ENCODE peak calls at places on chromosomes 4 and X, in six cellular contexts. E is Peyer's patch, M is colonic mucosa, L is RWPE1, Z is endothelial cell, Y is sigmoid colon. D is an unnamed sample.

GRCh38 chr4:10075953-10076391 is 40.6 kb downstream of the WDR1 start:
- DNase-seq in E (no peak), M (no peak), L (no peak), Z (no peak), Y (peak; percentile 66), D (no peak)

GRCh38 chr4:128357286-128357685 is 69.7 kb upstream of the PGRMC2 start:
- DNase-seq in E (no peak), M (no peak), L (no peak), Z (no peak), Y (no peak), D (no peak)

GRCh38 chr4:127533028-127533700 is 99.6 kb upstream of the INTU start:
- DNase-seq in E (peak; percentile 26), M (peak; percentile 24), L (no peak), Z (no peak), Y (peak; percentile 79), D (no peak)

GRCh38 chr4:147639388-147639787 is 22.2 kb downstream of the TMEM184C start:
- DNase-seq in E (no peak), M (no peak), L (no peak), Z (no peak), Y (no peak), D (no peak)

GRCh38 chr4:95296052-95296451 is 252.7 kb downstream of the UNC5C start:
- DNase-seq in E (no peak), M (no peak), L (no peak), Z (no peak), Y (no peak), D (no peak)

GRCh38 chr4:89303177-89303576 is 4.4 kb downstream of the GPRIN3 start:
- DNase-seq in E (peak; percentile 37), M (peak; percentile 67), L (no peak), Z (no peak), Y (no peak), D (no peak)

GRCh38 chr4:2007804-2008670 is 737 bp downstream of the NELFA start:
- DNase-seq in E (no peak), M (no peak), L (peak; percentile 10), Z (peak; percentile 25), Y (no peak), D (no peak)

GRCh38 chr4:7744131-7744804 is 195.4 kb downstream of the AFAP1 start:
- DNase-seq in E (no peak), M (no peak), L (no peak), Z (no peak), Y (no peak), D (no peak)

GRCh38 chr4:156642161-156642560 is 329.4 kb downstream of the PDGFC start:
- DNase-seq in E (no peak), M (no peak), L (no peak), Z (no peak), Y (no peak), D (no peak)

GRCh38 chr4:136637071-136637777 is 895.1 kb downstream of the PCDH18 start:
- DNase-seq in E (no peak), M (no peak), L (no peak), Z (peak; percentile 39), Y (no peak), D (no peak)

GRCh38 chr4:10534820-10535219 is 77.6 kb upstream of the ZNF518B start:
- DNase-seq in E (no peak), M (no peak), L (no peak), Z (no peak), Y (no peak), D (no peak)

GRCh38 chrX:68634649-68635227 is 12.7 kb upstream of the STARD8 start:
- DNase-seq in E (no peak), M (no peak), L (no peak), Z (no peak), Y (no peak), D (no peak)

GRCh38 chr4:106746451-106746850 is 289.7 kb downstream of the DKK2 start:
- DNase-seq in E (no peak), M (no peak), L (no peak), Z (no peak), Y (no peak), D (no peak)

GRCh38 chr4:133147922-133148689 is 988 bp upstream of the PCDH10 start:
- DNase-seq in E (no peak), M (no peak), L (no peak), Z (peak; percentile 52), Y (peak; percentile 67), D (no peak)

GRCh38 chr4:133149932-133150642 is 993 bp downstream of the PCDH10 start:
- DNase-seq in E (no peak), M (no peak), L (no peak), Z (peak; percentile 9), Y (peak; percentile 53), D (no peak)

GRCh38 chr4:133147365-133147821 is 1.7 kb upstream of the PCDH10 start:
- DNase-seq in E (no peak), M (no peak), L (no peak), Z (peak; percentile 12), Y (no peak), D (no peak)

GRCh38 chr4:133149364-133149695 is 236 bp downstream of the PCDH10 start:
- DNase-seq in E (no peak), M (no peak), L (no peak), Z (no peak), Y (no peak), D (no peak)

GRCh38 chr4:133148690-133149363 is at the start of gene PCDH10:
- DNase-seq in E (no peak), M (peak; percentile 73), L (peak; percentile 93), Z (peak; percentile 96), Y (peak; percentile 94), D (no peak)
- TF ChIP-seq CTCF in E (no peak), M (no peak), L (no peak), Z (no peak), Y (no peak), D (no peak)

DNA sequence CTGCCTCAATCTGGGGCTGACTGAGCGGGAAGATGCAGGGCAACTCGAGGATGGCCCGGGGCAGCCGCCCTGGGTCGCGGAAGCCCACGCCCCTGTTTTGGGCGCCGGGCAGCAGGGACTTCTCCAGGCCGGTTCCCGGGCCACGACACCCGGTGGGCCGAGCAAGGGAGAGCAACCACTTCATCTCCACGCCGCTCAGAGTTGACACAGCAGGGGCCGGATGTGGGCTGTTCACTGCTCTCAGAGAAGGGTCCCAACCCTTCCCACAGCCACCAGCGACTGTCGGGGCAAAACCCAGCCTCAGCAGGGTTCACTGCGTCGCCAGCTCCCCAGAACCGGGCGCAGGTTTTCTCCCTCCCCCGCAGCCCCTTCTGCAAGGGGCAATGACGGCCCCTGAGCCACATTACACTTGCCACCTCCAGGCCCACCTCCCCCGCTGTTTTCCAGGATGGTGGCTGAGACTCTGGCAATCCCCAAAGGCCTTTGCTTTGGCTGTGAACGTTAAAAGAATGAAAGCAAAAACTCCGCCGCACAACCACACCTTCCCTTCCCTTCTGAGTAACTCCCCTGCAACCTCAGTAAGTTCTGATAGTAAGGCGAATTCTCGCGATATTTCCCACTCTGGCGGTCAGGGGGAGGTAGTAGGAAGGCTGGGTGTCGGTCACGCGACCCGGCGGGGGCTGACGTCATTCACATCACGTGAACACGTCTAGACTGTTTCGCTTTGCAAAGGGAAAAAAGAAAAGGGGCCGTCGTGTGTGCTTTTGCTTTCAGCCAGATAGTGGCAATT is 718 bp upstream of the CAMK2D start:
- DNase-seq in E (peak; percentile 100), M (peak; percentile 100), L (peak; percentile 98), Z (peak; percentile 96), Y (peak; percentile 100), D (peak; percentile 100)
- TF ChIP-seq CTCF in E (no peak), M (no peak), L (peak; percentile 2), Z (no peak), Y (peak; percentile 4), D (no peak)

GRCh38 chr4:27929141-27929540 is 1068.5 kb downstream of the STIM2 start:
- DNase-seq in E (no peak), M (no peak), L (no peak), Z (no peak), Y (no peak), D (no peak)
- TF ChIP-seq CTCF in E (no peak), M (no peak), L (no peak), Z (no peak), Y (no peak), D (no peak)

GRCh38 chr4:47000406-47000805 is 7.0 kb upstream of the GABRA4 start:
- DNase-seq in E (no peak), M (no peak), L (no peak), Z (no peak), Y (no peak), D (no peak)

GRCh38 chr4:46999584-46999983 is 6.2 kb upstream of the GABRA4 start:
- DNase-seq in E (no peak), M (no peak), L (no peak), Z (no peak), Y (no peak), D (no peak)

DNA sequence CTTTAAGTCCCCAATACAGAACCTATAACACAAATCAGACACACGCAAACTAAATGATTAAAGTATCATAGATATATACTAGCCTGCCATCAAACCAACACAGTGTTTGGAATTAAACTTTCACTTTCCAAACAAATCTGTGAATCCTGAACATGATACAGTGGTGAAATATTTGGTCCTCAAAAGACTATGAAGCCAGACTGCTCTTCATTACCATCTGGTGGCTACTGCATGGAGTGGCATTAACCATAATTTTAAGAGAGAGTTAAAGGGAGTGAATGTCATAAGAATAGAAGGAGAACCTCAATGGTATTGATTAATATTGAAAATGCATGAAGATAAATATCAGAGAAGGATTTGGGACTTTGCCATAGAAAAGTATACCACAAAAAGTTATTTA is 9.2 kb upstream of the GABRA4 start:
- DNase-seq in E (no peak), M (no peak), L (no peak), Z (no peak), Y (no peak), D (no peak)
- TF ChIP-seq CTCF in E (peak; percentile 28), M (no peak), L (peak; percentile 23), Z (no peak), Y (no peak), D (no peak)

DNA sequence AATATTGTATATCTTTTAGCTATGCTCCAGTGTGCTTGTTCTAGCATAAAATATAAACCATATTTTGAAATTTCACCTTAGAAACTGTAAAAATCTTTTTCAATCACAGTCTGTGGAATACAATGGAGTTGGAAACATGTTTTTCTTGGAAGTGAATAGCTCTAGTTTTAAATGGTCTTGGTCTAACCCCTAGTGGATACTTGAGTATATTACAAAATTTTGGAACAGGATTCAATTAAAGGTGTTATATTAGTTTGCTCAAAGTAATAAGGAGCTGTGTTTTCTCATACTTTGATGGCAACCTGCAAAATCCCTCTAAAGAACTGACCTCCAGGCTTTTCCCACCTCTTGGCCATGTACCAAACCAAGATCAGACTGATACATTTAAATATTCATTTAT is 48.2 kb downstream of the STK26 start:
- DNase-seq in E (no peak), M (no peak), L (peak; percentile 6), Z (no peak), Y (no peak), D (no peak)
- TF ChIP-seq CTCF in E (peak; percentile 28), M (no peak), L (no peak), Z (peak; percentile 31), Y (no peak), D (no peak)

DNA sequence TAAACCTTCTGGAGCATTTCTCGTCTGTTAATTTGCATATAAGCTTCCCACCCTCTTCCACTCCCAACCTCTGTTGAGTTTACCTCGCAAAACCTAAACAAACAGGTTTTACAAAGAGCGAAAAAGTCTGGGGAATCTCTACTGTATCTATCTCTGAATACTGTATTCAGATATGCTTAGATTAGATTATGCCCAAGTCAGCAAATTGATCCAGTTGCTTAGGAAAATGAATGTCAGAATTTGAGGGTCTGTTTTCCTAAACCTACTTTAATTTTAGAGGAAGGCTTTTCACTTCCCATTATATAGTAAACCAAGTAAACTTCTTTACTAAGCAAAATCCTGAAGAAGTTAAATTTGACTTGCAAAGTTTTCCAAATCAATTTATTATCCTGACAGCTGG is 6.7 kb downstream of the CCNA2 start:
- DNase-seq in E (no peak), M (no peak), L (no peak), Z (no peak), Y (no peak), D (no peak)
- TF ChIP-seq CTCF in E (no peak), M (no peak), L (no peak), Z (no peak), Y (no peak), D (no peak)

GRCh38 chr4:78592104-78592783 is 40.7 kb downstream of the ANXA3 start:
- DNase-seq in E (no peak), M (peak; percentile 45), L (peak; percentile 26), Z (peak; percentile 53), Y (no peak), D (no peak)
- TF ChIP-seq CTCF in E (peak; percentile 20), M (peak; percentile 28), L (no peak), Z (peak; percentile 61), Y (no peak), D (peak; percentile 38)

D was measured in CD14-positive monocyte.